ENCODE peak calls at places on chromosomes 4 and X, in five cellular contexts. One of them, this sample, is unnamed.
A peak's percentile ranks its signal among the peaks of the same experiment; 100 is the strongest.

GRCh38 chrX:17788439-17788838 is 51.1 kb downstream of the SCML1 start:
- DNase-seq in right atrium auricular region: no peak
- DNase-seq in cardiac muscle cell: peak; percentile 42
- DNase-seq in stomach: peak; percentile 39
- DNase-seq in psoas muscle: peak; percentile 35
- DNase-seq in this sample: peak; percentile 61

GRCh38 chr4:112361181-112361791 is 64.1 kb downstream of the ALPK1 start:
- DNase-seq in psoas muscle: no peak
- DNase-seq in stomach: no peak
- DNase-seq in cardiac muscle cell: peak; percentile 23
- DNase-seq in right atrium auricular region: no peak
- DNase-seq in this sample: peak; percentile 19

GRCh38 chr4:26779674-26780073 is 81.0 kb upstream of the STIM2 start:
- DNase-seq in psoas muscle: no peak
- DNase-seq in right atrium auricular region: no peak
- DNase-seq in stomach: no peak
- DNase-seq in cardiac muscle cell: peak; percentile 65
- DNase-seq in this sample: peak; percentile 31

GRCh38 chr4:97457253-97457652 is 686.0 kb downstream of the STPG2 start:
- DNase-seq in cardiac muscle cell: no peak
- DNase-seq in stomach: no peak
- DNase-seq in right atrium auricular region: no peak
- DNase-seq in psoas muscle: no peak
- DNase-seq in this sample: no peak

GRCh38 chrX:38929966-38930421 is 128.7 kb downstream of the MID1IP1 start:
- DNase-seq in cardiac muscle cell: no peak
- DNase-seq in stomach: no peak
- DNase-seq in right atrium auricular region: no peak
- DNase-seq in psoas muscle: peak; percentile 19
- DNase-seq in this sample: no peak

GRCh38 chrX:29826651-29827206 is 388.6 kb upstream of the MAGEB2 start:
- DNase-seq in psoas muscle: no peak
- DNase-seq in stomach: no peak
- DNase-seq in cardiac muscle cell: no peak
- DNase-seq in right atrium auricular region: no peak
- DNase-seq in this sample: no peak

GRCh38 chr4:52312722-52313121 is 261.6 kb downstream of the SPATA18 start:
- DNase-seq in cardiac muscle cell: no peak
- DNase-seq in stomach: no peak
- DNase-seq in psoas muscle: no peak
- DNase-seq in right atrium auricular region: no peak
- DNase-seq in this sample: no peak

GRCh38 chr4:108834787-108835384 is 72.0 kb upstream of the ETNPPL start:
- DNase-seq in stomach: no peak
- DNase-seq in right atrium auricular region: no peak
- DNase-seq in cardiac muscle cell: peak; percentile 66
- DNase-seq in psoas muscle: no peak
- DNase-seq in this sample: peak; percentile 75

GRCh38 chr4:76546282-76547166 is 111.5 kb downstream of the SHROOM3 start:
- DNase-seq in cardiac muscle cell: peak; percentile 85
- DNase-seq in stomach: peak; percentile 69
- DNase-seq in right atrium auricular region: no peak
- DNase-seq in psoas muscle: no peak
- DNase-seq in this sample: peak; percentile 74

GRCh38 chrX:21847342-21847741 is 7.9 kb downstream of the MBTPS2 start:
- DNase-seq in stomach: no peak
- DNase-seq in psoas muscle: no peak
- DNase-seq in right atrium auricular region: no peak
- DNase-seq in cardiac muscle cell: no peak
- DNase-seq in this sample: no peak

GRCh38 chrX:101430457-101431078 is 22.5 kb downstream of the HNRNPH2 start:
- DNase-seq in psoas muscle: no peak
- DNase-seq in stomach: no peak
- DNase-seq in right atrium auricular region: no peak
- DNase-seq in cardiac muscle cell: no peak
- DNase-seq in this sample: no peak

GRCh38 chrX:84188320-84188834 is 378 bp upstream of the RPS6KA6 start:
- DNase-seq in stomach: peak; percentile 51
- DNase-seq in cardiac muscle cell: peak; percentile 61
- DNase-seq in right atrium auricular region: no peak
- DNase-seq in psoas muscle: peak; percentile 25
- DNase-seq in this sample: no peak

GRCh38 chrX:31293409-31293808 is 221.6 kb upstream of the FTHL17 start:
- DNase-seq in stomach: no peak
- DNase-seq in psoas muscle: no peak
- DNase-seq in right atrium auricular region: no peak
- DNase-seq in cardiac muscle cell: no peak
- DNase-seq in this sample: no peak

GRCh38 chr4:138341739-138342415 is 99.7 kb upstream of the SLC7A11 start:
- DNase-seq in right atrium auricular region: no peak
- DNase-seq in psoas muscle: no peak
- DNase-seq in cardiac muscle cell: no peak
- DNase-seq in stomach: no peak
- DNase-seq in this sample: no peak

GRCh38 chr4:167428172-167428571 is 193.9 kb upstream of the SPOCK3 start:
- DNase-seq in right atrium auricular region: no peak
- DNase-seq in psoas muscle: no peak
- DNase-seq in stomach: no peak
- DNase-seq in cardiac muscle cell: no peak
- DNase-seq in this sample: peak; percentile 19

GRCh38 chr4:143291334-143291733 is 45.3 kb upstream of the GAB1 start:
- DNase-seq in right atrium auricular region: no peak
- DNase-seq in cardiac muscle cell: no peak
- DNase-seq in stomach: no peak
- DNase-seq in psoas muscle: no peak
- DNase-seq in this sample: no peak
- H3K4me3 ChIP-seq in right atrium auricular region: no peak overlapping the region
- H3K4me3 ChIP-seq in cardiac muscle cell: no peak overlapping the region
- H3K4me3 ChIP-seq in stomach: no peak overlapping the region
- H3K4me3 ChIP-seq in psoas muscle: no peak overlapping the region
- H3K4me3 ChIP-seq in this sample: no peak overlapping the region

DNA sequence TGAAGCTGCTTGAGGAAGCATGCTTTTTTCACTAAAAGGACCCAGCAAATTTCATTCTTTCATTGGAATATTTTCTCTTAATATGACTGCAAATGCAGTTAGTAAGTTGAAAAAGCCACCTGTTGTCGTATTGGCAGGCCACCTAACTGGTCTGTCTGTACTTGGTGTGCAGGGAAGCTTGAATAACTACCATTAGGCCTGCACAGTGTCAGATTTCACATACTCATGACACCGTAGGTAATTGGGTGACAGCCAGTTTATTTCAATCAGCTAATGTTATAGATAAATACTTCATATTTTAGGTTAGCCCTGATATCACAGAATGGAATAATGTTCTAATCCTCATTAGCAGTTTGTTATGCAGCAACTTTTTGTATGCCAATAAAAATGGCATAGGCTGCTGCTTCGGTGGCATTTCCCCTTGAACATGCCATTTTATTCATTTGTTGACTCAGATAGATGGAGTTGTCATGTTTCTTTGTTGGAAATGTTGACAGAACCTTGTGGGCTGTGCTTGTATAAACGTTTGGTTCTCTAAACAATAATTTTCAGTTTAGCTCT is 173.7 kb downstream of the RPA4 start:
- DNase-seq in stomach: no peak
- DNase-seq in cardiac muscle cell: no peak
- DNase-seq in right atrium auricular region: no peak
- DNase-seq in psoas muscle: no peak
- DNase-seq in this sample: no peak
- H3K27me3 ChIP-seq in stomach: no peaks in the 10 kb centered on the region
- H3K27me3 ChIP-seq in cardiac muscle cell: no peaks in the 10 kb centered on the region
- H3K27me3 ChIP-seq in right atrium auricular region: no peaks in the 10 kb centered on the region
- H3K27me3 ChIP-seq in psoas muscle: no peaks in the 10 kb centered on the region
- H3K27me3 ChIP-seq in this sample: no peaks in the 10 kb centered on the region

GRCh38 chr4:24172406-24172805 is 282.6 kb upstream of the PPARGC1A start:
- DNase-seq in stomach: no peak
- DNase-seq in psoas muscle: no peak
- DNase-seq in right atrium auricular region: no peak
- DNase-seq in cardiac muscle cell: no peak
- DNase-seq in this sample: no peak
- H3K36me3 ChIP-seq in stomach: no peaks in the 10 kb centered on the region
- H3K36me3 ChIP-seq in psoas muscle: no peaks in the 10 kb centered on the region
- H3K36me3 ChIP-seq in right atrium auricular region: no peaks in the 10 kb centered on the region
- H3K36me3 ChIP-seq in cardiac muscle cell: no peaks in the 10 kb centered on the region
- H3K36me3 ChIP-seq in this sample: no peaks in the 10 kb centered on the region

GRCh38 chr4:41930139-41930831 is 4.9 kb upstream of the TMEM33 start:
- DNase-seq in stomach: no peak
- DNase-seq in psoas muscle: no peak
- DNase-seq in cardiac muscle cell: no peak
- DNase-seq in right atrium auricular region: no peak
- DNase-seq in this sample: no peak

GRCh38 chr4:41932988-41933387 is 2.2 kb upstream of the TMEM33 start:
- DNase-seq in stomach: no peak
- DNase-seq in right atrium auricular region: no peak
- DNase-seq in psoas muscle: no peak
- DNase-seq in cardiac muscle cell: no peak
- DNase-seq in this sample: no peak

GRCh38 chr4:41935652-41936021 is 408 bp downstream of the TMEM33 start:
- DNase-seq in psoas muscle: no peak
- DNase-seq in stomach: no peak
- DNase-seq in right atrium auricular region: no peak
- DNase-seq in cardiac muscle cell: no peak
- DNase-seq in this sample: peak; percentile 35

GRCh38 chr4:41934813-41935651 is at the start of gene TMEM33:
- DNase-seq in stomach: peak; percentile 90
- DNase-seq in psoas muscle: peak; percentile 85
- DNase-seq in cardiac muscle cell: peak; percentile 90
- DNase-seq in right atrium auricular region: peak; percentile 87
- DNase-seq in this sample: peak; percentile 95

GRCh38 chr4:41933997-41934812 is 1.0 kb upstream of the TMEM33 start:
- DNase-seq in psoas muscle: no peak
- DNase-seq in cardiac muscle cell: peak; percentile 10
- DNase-seq in right atrium auricular region: no peak
- DNase-seq in stomach: no peak
- DNase-seq in this sample: peak; percentile 37
- H3K4me3 ChIP-seq in psoas muscle: peak overlapping the region; percentile 92
- H3K4me3 ChIP-seq in cardiac muscle cell: peak overlapping the region; percentile 78
- H3K4me3 ChIP-seq in right atrium auricular region: peak overlapping the region; percentile 94
- H3K4me3 ChIP-seq in stomach: peak overlapping the region; percentile 98
- H3K4me3 ChIP-seq in this sample: peak overlapping the region; percentile 99

GRCh38 chrX:68358679-68359078 is 74.6 kb downstream of the OPHN1 start:
- DNase-seq in psoas muscle: no peak
- DNase-seq in cardiac muscle cell: peak; percentile 48
- DNase-seq in right atrium auricular region: no peak
- DNase-seq in stomach: no peak
- DNase-seq in this sample: no peak
- H3K27me3 ChIP-seq in psoas muscle: no peaks in the 10 kb centered on the region
- H3K27me3 ChIP-seq in cardiac muscle cell: no peaks in the 10 kb centered on the region
- H3K27me3 ChIP-seq in right atrium auricular region: no peaks in the 10 kb centered on the region
- H3K27me3 ChIP-seq in stomach: no peaks in the 10 kb centered on the region
- H3K27me3 ChIP-seq in this sample: no peaks in the 10 kb centered on the region

GRCh38 chrX:154353172-154353843 is 21.1 kb downstream of the FLNA start:
- DNase-seq in right atrium auricular region: no peak
- DNase-seq in psoas muscle: no peak
- DNase-seq in cardiac muscle cell: no peak
- DNase-seq in stomach: no peak
- DNase-seq in this sample: no peak
- H3K36me3 ChIP-seq in right atrium auricular region: peaks cover 89% of the 10 kb centered on the region
- H3K36me3 ChIP-seq in psoas muscle: peaks cover 52% of the 10 kb centered on the region
- H3K36me3 ChIP-seq in cardiac muscle cell: peaks cover 38% of the 10 kb centered on the region
- H3K36me3 ChIP-seq in stomach: peaks cover 100% of the 10 kb centered on the region
- H3K36me3 ChIP-seq in this sample: peaks cover 79% of the 10 kb centered on the region

GRCh38 chr4:94221930-94222329 is 14.3 kb downstream of the SMARCAD1 start:
- DNase-seq in stomach: no peak
- DNase-seq in right atrium auricular region: no peak
- DNase-seq in cardiac muscle cell: no peak
- DNase-seq in psoas muscle: no peak
- DNase-seq in this sample: no peak

GRCh38 chr4:94226763-94227162 is 19.1 kb downstream of the SMARCAD1 start:
- DNase-seq in cardiac muscle cell: no peak
- DNase-seq in stomach: no peak
- DNase-seq in psoas muscle: no peak
- DNase-seq in right atrium auricular region: no peak
- DNase-seq in this sample: no peak

GRCh38 chr4:94228488-94229216 is 21.0 kb downstream of the SMARCAD1 start:
- DNase-seq in cardiac muscle cell: no peak
- DNase-seq in stomach: no peak
- DNase-seq in psoas muscle: no peak
- DNase-seq in right atrium auricular region: no peak
- DNase-seq in this sample: no peak

GRCh38 chr4:94225449-94225848 is 17.8 kb downstream of the SMARCAD1 start:
- DNase-seq in right atrium auricular region: no peak
- DNase-seq in cardiac muscle cell: no peak
- DNase-seq in psoas muscle: no peak
- DNase-seq in stomach: no peak
- DNase-seq in this sample: no peak
- H3K4me3 ChIP-seq in right atrium auricular region: no peak overlapping the region
- H3K4me3 ChIP-seq in cardiac muscle cell: no peak overlapping the region
- H3K4me3 ChIP-seq in psoas muscle: no peak overlapping the region
- H3K4me3 ChIP-seq in stomach: no peak overlapping the region
- H3K4me3 ChIP-seq in this sample: no peak overlapping the region

GRCh38 chr4:123478859-123479345 is 82.3 kb downstream of the SPRY1 start:
- DNase-seq in right atrium auricular region: no peak
- DNase-seq in cardiac muscle cell: peak; percentile 60
- DNase-seq in stomach: peak; percentile 72
- DNase-seq in psoas muscle: peak; percentile 16
- DNase-seq in this sample: no peak
- H3K27me3 ChIP-seq in right atrium auricular region: no peaks in the 10 kb centered on the region
- H3K27me3 ChIP-seq in cardiac muscle cell: no peaks in the 10 kb centered on the region
- H3K27me3 ChIP-seq in stomach: no peaks in the 10 kb centered on the region
- H3K27me3 ChIP-seq in psoas muscle: no peaks in the 10 kb centered on the region
- H3K27me3 ChIP-seq in this sample: no peaks in the 10 kb centered on the region

GRCh38 chrX:70352473-70352872 is 62.6 kb downstream of the KIF4A start:
- DNase-seq in cardiac muscle cell: no peak
- DNase-seq in psoas muscle: no peak
- DNase-seq in right atrium auricular region: no peak
- DNase-seq in stomach: no peak
- DNase-seq in this sample: no peak

GRCh38 chrX:70346671-70347070 is 56.8 kb downstream of the KIF4A start:
- DNase-seq in psoas muscle: no peak
- DNase-seq in cardiac muscle cell: no peak
- DNase-seq in right atrium auricular region: no peak
- DNase-seq in stomach: no peak
- DNase-seq in this sample: no peak
- H3K36me3 ChIP-seq in psoas muscle: no peaks in the 10 kb centered on the region
- H3K36me3 ChIP-seq in cardiac muscle cell: no peaks in the 10 kb centered on the region
- H3K36me3 ChIP-seq in right atrium auricular region: no peaks in the 10 kb centered on the region
- H3K36me3 ChIP-seq in stomach: peaks cover 3% of the 10 kb centered on the region
- H3K36me3 ChIP-seq in this sample: peaks cover 47% of the 10 kb centered on the region

This sample was measured in A673.